ENCODE peak calls at places on chromosome 15, in nine cellular contexts. O is right lobe of liver, N is esophagus squamous epithelium, A is H54, E is stomach, H is H1, R is HCT116, C is spleen, K is testis. Y is an unnamed sample.

GRCh38 chr15:101156509-101157159 is 95.2 kb downstream of the CHSY1 start:
- DNase-seq in O (no peak), N (no peak), A (no peak), E (no peak), H (no peak), R (no peak), C (peak), K (no peak), Y (no peak)

GRCh38 chr15:74626336-74626735 is 10.7 kb downstream of the CLK3 start:
- DNase-seq in O (no peak), N (no peak), A (no peak), E (no peak), H (no peak), R (no peak), C (no peak), K (no peak), Y (no peak)

GRCh38 chr15:72758195-72758594 is 25.4 kb downstream of the ADPGK start:
- DNase-seq in O (no peak), N (no peak), A (peak), E (no peak), H (no peak), R (no peak), C (no peak), K (no peak), Y (no peak)

GRCh38 chr15:93974804-93975481 is 256.4 kb upstream of the MCTP2 start:
- DNase-seq in O (no peak), N (no peak), A (peak), E (no peak), H (no peak), R (peak), C (no peak), K (peak), Y (no peak)

GRCh38 chr15:51931016-51931415 is 40.6 kb downstream of the LEO1 start:
- DNase-seq in O (no peak), N (no peak), A (no peak), E (no peak), H (no peak), R (no peak), C (no peak), K (no peak), Y (no peak)

GRCh38 chr15:80160570-80161156 is 7.9 kb downstream of the FAH start:
- DNase-seq in O (peak), N (no peak), A (peak), E (no peak), H (no peak), R (no peak), C (peak), K (no peak), Y (no peak)

GRCh38 chr15:39466428-39466827 is 114.5 kb upstream of the THBS1 start:
- DNase-seq in O (peak), N (no peak), A (no peak), E (peak), H (no peak), R (no peak), C (peak), K (no peak), Y (no peak)

GRCh38 chr15:58520464-58520863 is 88.7 kb downstream of the LIPC start:
- DNase-seq in O (no peak), N (no peak), A (no peak), E (no peak), H (no peak), R (no peak), C (no peak), K (no peak), Y (no peak)

GRCh38 chr15:57827021-57827420 is 120.5 kb downstream of the POLR2M start:
- DNase-seq in O (no peak), N (no peak), A (no peak), E (no peak), H (no peak), R (no peak), C (no peak), K (no peak), Y (no peak)

GRCh38 chr15:72342385-72342784 is 22.4 kb upstream of the CELF6 start:
- DNase-seq in O (no peak), N (no peak), A (no peak), E (peak), H (peak), R (peak), C (no peak), K (peak), Y (peak)

GRCh38 chr15:101272584-101272983 is 4.7 kb downstream of the SELENOS start:
- DNase-seq in O (no peak), N (no peak), A (no peak), E (no peak), H (no peak), R (no peak), C (no peak), K (no peak), Y (no peak)

GRCh38 chr15:66940368-66940767 is 125.0 kb upstream of the SMAD3 start:
- DNase-seq in O (no peak), N (no peak), A (no peak), E (no peak), H (no peak), R (no peak), C (no peak), K (no peak), Y (no peak)

GRCh38 chr15:93479679-93480078 is 390.7 kb upstream of the RGMA start:
- DNase-seq in O (no peak), N (no peak), A (no peak), E (no peak), H (no peak), R (no peak), C (no peak), K (peak), Y (no peak)

GRCh38 chr15:91849749-91850161 is 3.8 kb upstream of the SLCO3A1 start:
- DNase-seq in O (no peak), N (no peak), A (peak), E (no peak), H (no peak), R (peak), C (no peak), K (no peak), Y (no peak)

GRCh38 chr15:57647791-57648130 is 56.1 kb downstream of the MYZAP start:
- DNase-seq in O (no peak), N (no peak), A (no peak), E (peak), H (no peak), R (no peak), C (no peak), K (peak), Y (no peak)

GRCh38 chr15:43800286-43801136 is at the start of gene HYPK:
- DNase-seq in O (peak), N (peak), A (peak), E (peak), H (peak), R (peak), C (peak), K (peak), Y (peak)
- TF ChIP-seq POLR2A in O (peak), N (peak), A (peak), E (peak), H (peak), R (peak), C (no peak), K (peak), Y (no peak)

DNA sequence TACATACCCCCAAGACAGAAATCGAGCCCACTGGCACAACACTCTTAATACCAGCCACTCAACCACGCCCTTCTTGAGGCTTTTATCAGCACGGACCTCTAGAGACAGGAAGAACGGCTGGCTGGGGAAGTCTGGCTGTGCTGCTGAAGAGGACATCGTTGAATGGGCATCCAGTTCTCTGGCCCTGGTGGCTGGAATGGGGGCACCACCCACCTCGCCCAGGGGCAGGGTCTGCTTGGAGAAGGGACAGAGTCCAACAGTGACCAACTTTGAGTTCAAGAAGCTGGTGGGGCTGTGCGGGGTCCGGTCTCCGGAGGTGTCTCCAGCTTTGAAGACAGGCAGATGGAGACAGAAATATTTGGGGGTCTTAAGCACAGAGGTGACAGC is 77.5 kb downstream of the ATP10A start:
- DNase-seq in O (no peak), N (no peak), A (no peak), E (no peak), H (no peak), R (no peak), C (no peak), K (no peak), Y (no peak)
- TF ChIP-seq POLR2A in O (no peak), N (no peak), A (no peak), E (no peak), H (no peak), R (no peak), C (no peak), K (no peak), Y (no peak)

GRCh38 chr15:90354986-90355385 is 2.9 kb downstream of the ZNF774 start:
- DNase-seq in O (no peak), N (no peak), A (no peak), E (no peak), H (no peak), R (no peak), C (no peak), K (no peak), Y (no peak)

GRCh38 chr15:90351479-90352108 is 490 bp upstream of the ZNF774 start:
- DNase-seq in O (no peak), N (no peak), A (no peak), E (no peak), H (peak), R (no peak), C (peak), K (no peak), Y (no peak)

GRCh38 chr15:90348456-90348855 is 3.6 kb upstream of the ZNF774 start:
- DNase-seq in O (no peak), N (no peak), A (no peak), E (no peak), H (no peak), R (no peak), C (no peak), K (no peak), Y (no peak)

GRCh38 chr15:90349072-90349471 is 3.0 kb upstream of the ZNF774 start:
- DNase-seq in O (no peak), N (no peak), A (no peak), E (no peak), H (no peak), R (no peak), C (no peak), K (peak), Y (no peak)

GRCh38 chr15:90352109-90352893 is at the start of gene ZNF774:
- DNase-seq in O (peak), N (peak), A (peak), E (peak), H (no peak), R (peak), C (peak), K (peak), Y (peak)
- TF ChIP-seq POLR2A in O (peak), N (peak), A (peak), E (no peak), H (no peak), R (no peak), C (no peak), K (no peak), Y (no peak)

GRCh38 chr15:86328658-86329057 is 249.0 kb downstream of the AGBL1 start:
- DNase-seq in O (no peak), N (no peak), A (no peak), E (no peak), H (no peak), R (no peak), C (no peak), K (no peak), Y (no peak)
- TF ChIP-seq POLR2A in O (no peak), N (no peak), A (no peak), E (no peak), H (no peak), R (no peak), C (no peak), K (no peak), Y (no peak)

GRCh38 chr15:40951764-40952163 is 1.5 kb upstream of the CHAC1 start:
- DNase-seq in O (no peak), N (no peak), A (no peak), E (no peak), H (no peak), R (no peak), C (no peak), K (no peak), Y (no peak)

GRCh38 chr15:40955141-40955903 is 2.1 kb downstream of the CHAC1 start:
- DNase-seq in O (no peak), N (no peak), A (no peak), E (no peak), H (no peak), R (no peak), C (peak), K (no peak), Y (no peak)

GRCh38 chr15:40952301-40952900 is 870 bp upstream of the CHAC1 start:
- DNase-seq in O (no peak), N (no peak), A (no peak), E (no peak), H (no peak), R (no peak), C (peak), K (no peak), Y (no peak)

GRCh38 chr15:40953713-40954074 is 423 bp downstream of the CHAC1 start:
- DNase-seq in O (no peak), N (no peak), A (no peak), E (no peak), H (no peak), R (no peak), C (peak), K (no peak), Y (no peak)

DNA sequence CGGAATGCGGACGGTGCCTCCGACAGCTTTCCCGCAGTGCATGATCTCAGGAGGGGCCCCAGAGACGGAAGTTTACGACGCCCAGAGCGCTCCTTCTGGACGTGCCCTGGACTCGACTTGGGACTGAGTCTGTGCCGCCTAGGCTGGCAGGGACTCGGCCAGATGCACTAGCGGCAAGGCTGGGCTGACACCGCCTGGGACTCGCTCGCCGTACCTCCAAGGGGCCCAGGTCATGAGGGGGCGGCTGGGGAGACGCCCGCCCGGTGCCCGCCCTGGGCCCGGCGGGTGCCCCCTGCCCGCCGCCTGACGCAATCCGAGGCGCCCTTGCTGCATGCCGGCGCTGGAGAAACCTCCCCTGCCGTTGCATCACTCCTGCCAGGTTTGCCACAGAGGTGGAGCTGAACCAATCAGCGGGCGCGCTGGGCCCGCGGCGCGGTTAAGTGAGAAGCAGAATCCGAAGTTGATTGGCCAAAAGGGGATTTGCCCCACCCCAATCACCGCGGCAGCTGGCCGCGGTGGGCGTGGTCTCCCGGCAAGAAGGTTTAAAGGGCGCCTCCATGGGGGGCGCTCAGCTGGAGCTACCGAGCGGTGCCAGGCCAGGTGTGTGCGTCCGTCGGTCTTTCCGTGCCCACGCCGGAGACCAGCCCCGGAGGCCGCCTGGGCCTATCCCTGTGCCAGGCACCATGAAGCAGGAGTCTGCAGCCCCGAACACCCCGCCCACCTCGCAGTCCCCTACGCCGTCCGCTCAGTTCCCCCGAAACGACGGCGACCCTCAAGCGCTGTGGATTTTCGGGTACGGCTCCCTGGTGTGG is at the start of gene CHAC1:
- DNase-seq in O (peak), N (peak), A (peak), E (peak), H (peak), R (peak), C (peak), K (peak), Y (no peak)
- TF ChIP-seq POLR2A in O (peak), N (peak), A (peak), E (no peak), H (peak), R (peak), C (no peak), K (peak), Y (peak)

GRCh38 chr15:95247068-95247984 is 1016.0 kb downstream of the MCTP2 start:
- DNase-seq in O (no peak), N (no peak), A (peak), E (peak), H (no peak), R (peak), C (no peak), K (peak), Y (no peak)
- TF ChIP-seq POLR2A in O (no peak), N (no peak), A (no peak), E (no peak), H (no peak), R (no peak), C (no peak), K (no peak), Y (no peak)

DNA sequence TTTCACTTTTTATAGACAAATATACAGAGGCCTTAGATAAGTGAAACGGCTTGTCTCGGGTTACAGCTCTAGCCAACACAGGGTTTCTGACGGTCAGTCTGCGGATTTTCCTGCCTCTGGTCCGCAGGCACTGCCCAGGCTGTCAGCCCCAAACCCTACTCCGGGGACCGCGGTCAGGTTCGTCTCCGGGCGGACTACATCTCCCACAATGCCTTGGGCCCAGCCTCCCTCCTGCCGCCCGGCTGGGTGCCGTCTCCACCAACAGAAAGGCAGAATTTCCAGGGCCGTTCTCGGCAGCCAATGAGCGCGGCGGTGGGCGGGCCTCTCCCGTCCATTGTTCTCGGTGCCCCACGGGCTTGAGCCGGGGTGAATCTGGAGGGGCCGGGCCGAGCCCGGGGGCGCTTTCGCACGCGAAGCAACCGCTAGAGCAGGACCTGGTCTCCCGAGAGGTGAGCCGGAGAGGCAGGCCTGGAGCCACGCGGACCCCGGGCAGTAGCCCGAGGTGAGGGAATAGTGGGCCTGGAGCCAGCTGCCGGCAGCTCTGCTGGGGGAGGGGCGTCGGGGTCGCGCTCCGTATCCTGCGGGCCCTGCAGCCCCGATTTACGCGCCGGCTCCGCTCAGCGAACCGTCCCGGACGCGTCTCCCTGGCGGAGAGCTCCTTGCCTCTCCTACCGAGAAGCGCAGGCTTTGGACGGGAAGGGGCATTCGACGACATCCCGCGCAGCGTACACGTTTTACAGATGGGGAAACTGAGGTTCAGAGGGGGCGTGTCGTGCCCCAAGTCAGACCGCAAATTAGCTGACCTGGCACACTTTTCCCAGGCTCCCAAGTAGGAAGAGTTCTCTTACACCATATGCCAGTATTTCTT is at the start of gene ZSCAN2:
- DNase-seq in O (peak), N (peak), A (peak), E (peak), H (peak), R (peak), C (peak), K (peak), Y (no peak)
- TF ChIP-seq POLR2A in O (peak), N (peak), A (no peak), E (no peak), H (no peak), R (no peak), C (no peak), K (no peak), Y (no peak)

GRCh38 chr15:59688888-59689625 is at the start of gene BNIP2:
- DNase-seq in O (peak), N (peak), A (peak), E (peak), H (peak), R (peak), C (peak), K (peak), Y (peak)
- TF ChIP-seq POLR2A in O (peak), N (peak), A (peak), E (peak), H (peak), R (no peak), C (peak), K (peak), Y (peak)

GRCh38 chr15:68552773-68553172 is 26.0 kb upstream of the CORO2B start:
- DNase-seq in O (no peak), N (no peak), A (no peak), E (no peak), H (no peak), R (no peak), C (peak), K (no peak), Y (no peak)
- TF ChIP-seq POLR2A in O (no peak), N (no peak), A (no peak), E (no peak), H (no peak), R (no peak), C (no peak), K (no peak), Y (no peak)

GRCh38 chr15:97804950-97805349 is 155.6 kb upstream of the ARRDC4 start:
- DNase-seq in O (no peak), N (no peak), A (no peak), E (no peak), H (no peak), R (no peak), C (no peak), K (no peak), Y (no peak)
- TF ChIP-seq POLR2A in O (no peak), N (no peak), A (no peak), E (no peak), H (no peak), R (no peak), C (no peak), K (no peak), Y (no peak)

Y was measured in vagina.